ENCODE peak calls at places on chromosomes 12 and 14, in four cellular contexts. W is PC-9, C is midbrain, M is mesothelial cell of epicardium. S is an unnamed sample.

GRCh38 chr12:43336962-43337555 is 214.9 kb downstream of the ADAMTS20 start:
- DNase-seq in M (no peak), W (no peak), C (no peak), S (no peak)

GRCh38 chr12:117853600-117853999 is 115.2 kb downstream of the KSR2 start:
- DNase-seq in M (no peak), C (no peak), W (peak; percentile 92), S (no peak)

GRCh38 chr12:31959051-31959700 is at the start of gene RESF1:
- DNase-seq in W (peak; percentile 76), M (peak; percentile 83), C (peak; percentile 88), S (peak; percentile 40)

GRCh38 chr14:24273422-24273998 is 2.1 kb upstream of the RABGGTA start:
- DNase-seq in M (no peak), W (no peak), C (no peak), S (no peak)

GRCh38 chr14:75247286-75247922 is 31.2 kb upstream of the FOS start:
- DNase-seq in M (no peak), W (no peak), C (no peak), S (no peak)

GRCh38 chr14:34310724-34311123 is 151.3 kb downstream of the SPTSSA start:
- DNase-seq in M (no peak), W (no peak), C (no peak), S (no peak)

GRCh38 chr12:6384499-6385436 is 806 bp downstream of the LTBR start:
- DNase-seq in W (no peak), M (no peak), C (no peak), S (no peak)

GRCh38 chr12:25940886-25941285 is 17.6 kb upstream of the RASSF8 start:
- DNase-seq in C (no peak), M (no peak), W (no peak), S (no peak)

GRCh38 chr14:92987713-92988510 is 65.0 kb downstream of the CHGA start:
- DNase-seq in C (no peak), M (no peak), W (no peak), S (no peak)

GRCh38 chr12:53063708-53064612 is 14.1 kb downstream of the TNS2 start:
- DNase-seq in C (no peak), M (no peak), W (no peak), S (no peak)

GRCh38 chr14:24254630-24255392 is 8.2 kb downstream of the TGM1 start:
- DNase-seq in W (no peak), C (no peak), M (no peak), S (no peak)

GRCh38 chr12:126191949-126192348 is 1126.7 kb downstream of the AACS start:
- DNase-seq in W (no peak), C (no peak), M (no peak), S (no peak)

GRCh38 chr12:123801573-123802178 is 39.6 kb downstream of the DNAH10 start:
- DNase-seq in W (peak; percentile 46), M (no peak), C (no peak), S (no peak)

GRCh38 chr14:28057286-28058011 is 709.1 kb upstream of the FOXG1 start:
- DNase-seq in M (no peak), W (no peak), C (peak; percentile 15), S (no peak)

GRCh38 chr14:27995688-27996087 is 770.9 kb upstream of the FOXG1 start:
- DNase-seq in M (no peak), C (no peak), W (no peak), S (no peak)

GRCh38 chr12:30985814-30986452 is 59.4 kb downstream of the TSPAN11 start:
- DNase-seq in C (peak; percentile 83), W (no peak), M (peak; percentile 71), S (no peak)

GRCh38 chr12:52794479-52795331 is 1.2 kb downstream of the KRT3 start:
- DNase-seq in M (no peak), C (no peak), W (peak; percentile 88), S (no peak)

GRCh38 chr14:49607583-49607982 is 8.8 kb downstream of the LRR1 start:
- DNase-seq in C (no peak), W (no peak), M (no peak), S (no peak)

GRCh38 chr12:15979096-15980091 is 68.3 kb downstream of the DERA start:
- DNase-seq in C (no peak), W (peak; percentile 50), M (no peak), S (no peak)

GRCh38 chr14:51504626-51505025 is 147.1 kb upstream of the FRMD6 start:
- DNase-seq in M (no peak), C (no peak), W (no peak), S (no peak)

GRCh38 chr12:108728820-108729611 is 2.3 kb downstream of the CORO1C start:
- DNase-seq in W (no peak), M (no peak), C (no peak), S (no peak)

GRCh38 chr14:55976619-55977018 is 141.6 kb upstream of the PELI2 start:
- DNase-seq in W (no peak), M (no peak), C (no peak), S (no peak)

GRCh38 chr14:24693353-24693737 is 59.4 kb upstream of the GZMB start:
- DNase-seq in M (no peak), C (no peak), W (no peak), S (no peak)

GRCh38 chr14:57982802-57983201 is 116.9 kb upstream of the SLC35F4 start:
- DNase-seq in W (no peak), C (no peak), M (no peak), S (no peak)

GRCh38 chr12:101116911-101117310 is 93.1 kb downstream of the SLC5A8 start:
- DNase-seq in C (no peak), W (no peak), M (no peak), S (no peak)

S was measured in thoracic aorta.